ENCODE peak calls at places on chromosome 19, in nine cellular contexts. W, S, I, O, K, P, E, U and D are unnamed samples.

GRCh38 chr19:2474232-2475017 is 1.5 kb upstream of the GADD45B start:
- DNase-seq in K (peak), S (peak), O (peak), U (peak), W (peak), I (peak), P (peak), E (peak), D (peak)

GRCh38 chr19:55454787-55455243 is 6.6 kb downstream of the ISOC2 start:
- DNase-seq in S (peak), P (no peak), O (peak), W (no peak), I (peak), E (no peak), K (no peak), U (peak), D (peak)

GRCh38 chr19:29724102-29724641 is 9.1 kb upstream of the C19orf12 start:
- DNase-seq in O (peak), S (no peak), K (no peak), E (no peak), P (no peak), U (peak), I (no peak), W (peak), D (no peak)

GRCh38 chr19:54405628-54406027 is 9.6 kb upstream of the TTYH1 start:
- DNase-seq in P (no peak), E (no peak), O (no peak), I (no peak), W (no peak), S (no peak), K (no peak), U (no peak), D (no peak)

GRCh38 chr19:15402411-15403150 is 16.2 kb downstream of the AKAP8L start:
- DNase-seq in P (no peak), U (no peak), K (no peak), E (no peak), W (no peak), O (no peak), I (no peak), S (no peak), D (no peak)

GRCh38 chr19:5128251-5128931 is 159.5 kb downstream of the KDM4B start:
- DNase-seq in P (no peak), E (no peak), K (peak), I (no peak), U (peak), O (peak), S (peak), W (no peak), D (peak)

GRCh38 chr19:49543032-49543431 is 15.2 kb downstream of the RCN3 start:
- DNase-seq in I (no peak), U (no peak), E (no peak), W (no peak), S (no peak), K (no peak), O (no peak), P (no peak), D (no peak)

GRCh38 chr19:36849701-36850645 is 703 bp upstream of the ZNF345 start:
- DNase-seq in S (peak), U (peak), W (peak), I (peak), P (peak), E (peak), K (peak), O (peak), D (peak)

GRCh38 chr19:9847087-9847671 is 12.1 kb downstream of the PIN1 start:
- DNase-seq in W (no peak), U (peak), O (peak), S (peak), I (peak), E (no peak), P (no peak), K (peak), D (peak)

GRCh38 chr19:32403291-32403995 is 2.1 kb upstream of the DPY19L3 start:
- DNase-seq in U (no peak), P (no peak), K (no peak), W (no peak), I (no peak), O (no peak), S (no peak), E (no peak), D (no peak)

GRCh38 chr19:51354103-51354741 is 12.0 kb downstream of the ETFB start:
- DNase-seq in W (no peak), I (no peak), E (no peak), K (no peak), O (peak), P (no peak), S (no peak), U (peak), D (no peak)

GRCh38 chr19:6476155-6476895 is 5.3 kb downstream of the DENND1C start:
- DNase-seq in W (peak), I (peak), E (no peak), O (peak), K (no peak), U (peak), S (peak), P (no peak), D (peak)

GRCh38 chr19:5637971-5638370 is 15.1 kb downstream of the SAFB start:
- DNase-seq in O (no peak), K (no peak), S (no peak), U (no peak), I (no peak), E (no peak), W (no peak), P (no peak), D (no peak)

GRCh38 chr19:44725684-44726083 is 22.8 kb upstream of the BCL3 start:
- DNase-seq in I (no peak), U (no peak), K (no peak), P (no peak), S (no peak), W (no peak), E (no peak), O (no peak), D (no peak)

GRCh38 chr19:46748325-46749109 is 2.3 kb upstream of the STRN4 start:
- DNase-seq in I (peak), U (peak), W (peak), E (no peak), P (no peak), S (peak), O (peak), K (peak), D (peak)

GRCh38 chr19:13441810-13442512 is 64.3 kb downstream of the CACNA1A start:
- DNase-seq in W (no peak), K (no peak), U (peak), S (peak), I (peak), P (no peak), O (peak), E (peak), D (no peak)